ENCODE peak calls at places on chromosomes 6 and 20, in five cellular contexts. One of them, this sample, is unnamed.
A peak's percentile ranks its signal among the peaks of the same experiment; 100 is the strongest.

GRCh38 chr20:6974819-6975218 is 207.3 kb downstream of the BMP2 start:
- DNase-seq in GM12878: no peak
- DNase-seq in HepG2: no peak
- DNase-seq in K562: no peak
- DNase-seq in SK-N-SH: no peak
- DNase-seq in this sample: no peak

GRCh38 chr20:33668087-33668790 is 1.5 kb downstream of the ACTL10 start:
- DNase-seq in GM12878: no peak
- DNase-seq in HepG2: no peak
- DNase-seq in K562: peak; percentile 62
- DNase-seq in SK-N-SH: peak; percentile 92
- DNase-seq in this sample: peak; percentile 75

GRCh38 chr6:15839969-15840541 is 177.2 kb upstream of the DTNBP1 start:
- DNase-seq in GM12878: no peak
- DNase-seq in HepG2: no peak
- DNase-seq in K562: no peak
- DNase-seq in SK-N-SH: no peak
- DNase-seq in this sample: no peak

GRCh38 chr6:161917645-161918044 is 643.8 kb upstream of the AGPAT4 start:
- DNase-seq in GM12878: no peak
- DNase-seq in HepG2: no peak
- DNase-seq in K562: no peak
- DNase-seq in SK-N-SH: no peak
- DNase-seq in this sample: no peak

GRCh38 chr20:51958636-51959542 is 156.6 kb upstream of the SALL4 start:
- DNase-seq in GM12878: no peak
- DNase-seq in HepG2: no peak
- DNase-seq in K562: no peak
- DNase-seq in SK-N-SH: no peak
- DNase-seq in this sample: no peak

GRCh38 chr6:105250523-105250922 is 70.7 kb upstream of the POPDC3 start:
- DNase-seq in GM12878: no peak
- DNase-seq in HepG2: no peak
- DNase-seq in K562: no peak
- DNase-seq in SK-N-SH: no peak
- DNase-seq in this sample: no peak

GRCh38 chr20:25217161-25218108 is 21.9 kb downstream of the ENTPD6 start:
- DNase-seq in GM12878: no peak
- DNase-seq in HepG2: no peak
- DNase-seq in K562: no peak
- DNase-seq in SK-N-SH: no peak
- DNase-seq in this sample: no peak

GRCh38 chr20:35598899-35599775 is 16.5 kb upstream of the SPAG4 start:
- DNase-seq in GM12878: no peak
- DNase-seq in HepG2: no peak
- DNase-seq in K562: no peak
- DNase-seq in SK-N-SH: no peak
- DNase-seq in this sample: no peak

GRCh38 chr6:52503344-52503747 is 73.5 kb downstream of the TRAM2 start:
- DNase-seq in GM12878: no peak
- DNase-seq in HepG2: no peak
- DNase-seq in K562: peak; percentile 45
- DNase-seq in SK-N-SH: peak; percentile 55
- DNase-seq in this sample: no peak

GRCh38 chr6:156687875-156688549 is 89.2 kb upstream of the ARID1B start:
- DNase-seq in GM12878: no peak
- DNase-seq in HepG2: no peak
- DNase-seq in K562: peak; percentile 75
- DNase-seq in SK-N-SH: peak; percentile 58
- DNase-seq in this sample: no peak

GRCh38 chr20:16864958-16865357 is 116.8 kb downstream of the OTOR start:
- DNase-seq in GM12878: no peak
- DNase-seq in HepG2: no peak
- DNase-seq in K562: no peak
- DNase-seq in SK-N-SH: no peak
- DNase-seq in this sample: no peak

GRCh38 chr6:42316390-42316970 is 98.8 kb upstream of the MRPS10 start:
- DNase-seq in GM12878: peak; percentile 12
- DNase-seq in HepG2: no peak
- DNase-seq in K562: no peak
- DNase-seq in SK-N-SH: no peak
- DNase-seq in this sample: peak; percentile 87
- TF ChIP-seq REST in GM12878: no peak
- TF ChIP-seq REST in HepG2: no peak
- TF ChIP-seq REST in K562: peak; percentile 60
- TF ChIP-seq REST in SK-N-SH: no peak
- TF ChIP-seq REST in this sample: no peak

GRCh38 chr6:35063701-35064507 is 77.2 kb downstream of the TCP11 start:
- DNase-seq in GM12878: no peak
- DNase-seq in HepG2: no peak
- DNase-seq in K562: no peak
- DNase-seq in SK-N-SH: no peak
- DNase-seq in this sample: no peak
- H3K27ac ChIP-seq in GM12878: no peak overlapping the region
- H3K27ac ChIP-seq in HepG2: no peak overlapping the region
- H3K27ac ChIP-seq in K562: no peak overlapping the region
- H3K27ac ChIP-seq in SK-N-SH: no peak overlapping the region
- H3K27ac ChIP-seq in this sample: no peak overlapping the region

DNA sequence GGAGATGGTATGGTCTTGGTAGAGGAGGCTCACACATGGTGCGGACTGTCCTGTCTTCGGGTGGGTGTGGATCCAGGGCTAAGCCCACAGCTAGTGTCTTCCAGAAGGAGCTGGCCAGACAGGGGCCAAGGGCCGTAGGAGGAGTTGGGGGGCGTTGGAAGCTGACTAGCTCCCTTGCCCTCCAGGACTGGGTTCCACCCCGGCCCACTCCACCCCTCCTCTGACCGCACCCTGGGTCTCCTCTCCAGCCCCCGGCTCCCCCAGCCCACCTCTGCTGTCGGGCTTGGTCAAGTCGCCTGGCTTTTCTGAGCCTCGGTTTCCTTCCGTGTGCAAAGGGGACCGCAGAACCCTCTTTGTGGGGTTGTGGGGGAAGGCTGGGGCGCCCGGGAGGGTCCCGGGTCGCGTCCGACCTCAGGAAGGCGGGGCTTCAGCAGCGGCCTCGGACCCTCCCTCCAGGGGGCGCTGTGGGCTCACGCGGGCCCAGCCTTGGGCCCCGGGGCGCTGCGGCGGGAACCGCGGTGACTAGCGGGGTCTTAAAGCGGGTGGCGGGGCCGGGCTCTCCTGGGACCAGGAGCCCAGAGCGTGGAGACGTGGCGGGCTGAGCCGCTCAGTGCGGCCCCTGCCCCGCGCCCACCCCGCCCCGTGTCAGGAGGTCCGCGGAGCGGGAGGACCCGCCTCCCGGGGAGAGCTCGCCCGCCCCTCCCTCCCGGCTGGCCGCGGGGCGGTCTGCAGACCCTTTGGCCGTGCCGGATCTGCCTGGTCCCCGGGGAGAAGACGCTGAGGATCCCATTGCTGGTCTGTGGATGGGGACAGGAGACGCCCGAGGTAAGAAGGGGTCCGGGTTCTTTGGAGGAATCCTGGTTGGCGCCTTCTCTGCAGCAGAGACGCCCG is 5.4 kb downstream of the NPBWR2 start:
- DNase-seq in GM12878: no peak
- DNase-seq in HepG2: no peak
- DNase-seq in K562: peak; percentile 95
- DNase-seq in SK-N-SH: peak; percentile 94
- DNase-seq in this sample: no peak
- TF ChIP-seq GABPA in GM12878: no peak
- TF ChIP-seq GABPA in HepG2: no peak
- TF ChIP-seq GABPA in K562: no peak
- TF ChIP-seq GABPA in SK-N-SH: no peak
- TF ChIP-seq GABPA in this sample: no peak

DNA sequence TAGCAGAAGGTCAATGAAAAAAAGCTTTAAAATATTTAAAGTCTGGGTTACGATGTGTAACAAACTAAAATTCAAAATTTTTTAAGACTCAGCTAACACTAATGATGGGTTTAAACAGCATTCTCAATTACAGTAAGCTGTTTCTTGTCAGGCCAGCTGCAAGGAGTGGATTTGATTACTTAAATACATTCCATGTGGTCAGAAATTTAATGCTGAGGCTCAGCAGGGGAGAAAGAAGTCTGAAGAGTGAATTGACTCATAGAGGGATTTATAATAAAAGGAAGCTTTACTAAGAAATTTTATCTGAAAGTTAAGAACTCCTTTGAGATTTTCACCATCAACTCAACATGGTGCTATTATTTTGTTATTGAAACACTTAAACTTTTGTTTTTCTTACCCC is 398.6 kb downstream of the KHDRBS2 start:
- DNase-seq in GM12878: no peak
- DNase-seq in HepG2: no peak
- DNase-seq in K562: no peak
- DNase-seq in SK-N-SH: no peak
- DNase-seq in this sample: no peak
- TF ChIP-seq REST in GM12878: no peak
- TF ChIP-seq REST in HepG2: no peak
- TF ChIP-seq REST in K562: no peak
- TF ChIP-seq REST in SK-N-SH: no peak
- TF ChIP-seq REST in this sample: no peak

GRCh38 chr6:34239893-34240292 is 3.2 kb downstream of the HMGA1 start:
- DNase-seq in GM12878: no peak
- DNase-seq in HepG2: no peak
- DNase-seq in K562: peak; percentile 8
- DNase-seq in SK-N-SH: no peak
- DNase-seq in this sample: no peak
- H3K27ac ChIP-seq in GM12878: no peak overlapping the region
- H3K27ac ChIP-seq in HepG2: no peak overlapping the region
- H3K27ac ChIP-seq in K562: peak overlapping the region; percentile 98
- H3K27ac ChIP-seq in SK-N-SH: no peak overlapping the region
- H3K27ac ChIP-seq in this sample: no peak overlapping the region

DNA sequence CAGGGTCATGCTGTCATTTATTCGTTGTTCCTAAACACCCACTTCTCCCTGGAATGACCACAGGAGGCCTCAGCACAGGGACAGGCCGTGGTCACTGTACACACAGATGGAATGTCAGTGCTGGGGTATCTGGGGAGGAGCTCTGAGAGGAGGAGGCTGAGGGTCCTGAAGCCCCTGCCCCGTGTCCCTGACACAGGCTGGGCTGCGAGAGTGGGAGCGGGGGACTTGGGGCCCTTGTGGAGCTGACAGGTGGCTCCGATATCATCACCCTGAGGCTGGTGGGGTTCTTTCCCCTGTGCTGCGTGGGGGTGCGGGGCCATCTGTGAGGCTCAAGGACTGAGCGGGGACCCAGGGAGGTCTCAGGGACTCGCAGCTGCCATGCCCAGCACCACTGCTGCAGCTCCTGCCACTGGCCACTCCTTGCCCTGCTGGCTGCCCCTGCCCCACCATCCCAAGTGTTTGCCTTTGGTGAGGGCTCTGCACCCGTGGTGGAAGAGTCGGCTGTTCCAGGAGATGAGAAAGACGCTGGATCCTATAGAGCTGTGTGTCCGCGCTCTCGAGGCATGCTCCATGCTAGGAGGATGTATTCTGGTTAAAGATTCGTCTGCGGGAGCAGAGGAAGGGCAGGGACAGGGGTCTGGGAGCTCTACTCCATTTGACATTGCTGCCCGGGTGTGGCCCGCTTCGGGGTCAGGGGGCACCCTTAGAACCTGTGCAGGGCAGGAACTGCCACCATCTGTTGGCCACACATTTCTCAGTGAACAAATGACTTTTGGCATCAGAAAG is 18.9 kb downstream of the NPEPL1 start:
- DNase-seq in GM12878: no peak
- DNase-seq in HepG2: no peak
- DNase-seq in K562: no peak
- DNase-seq in SK-N-SH: peak; percentile 16
- DNase-seq in this sample: no peak
- TF ChIP-seq GABPA in GM12878: no peak
- TF ChIP-seq GABPA in HepG2: no peak
- TF ChIP-seq GABPA in K562: no peak
- TF ChIP-seq GABPA in SK-N-SH: no peak
- TF ChIP-seq GABPA in this sample: no peak

GRCh38 chr6:51300510-51300909 is 481.8 kb downstream of the TFAP2B start:
- DNase-seq in GM12878: no peak
- DNase-seq in HepG2: no peak
- DNase-seq in K562: no peak
- DNase-seq in SK-N-SH: no peak
- DNase-seq in this sample: no peak
- TF ChIP-seq REST in GM12878: no peak
- TF ChIP-seq REST in HepG2: no peak
- TF ChIP-seq REST in K562: no peak
- TF ChIP-seq REST in SK-N-SH: no peak
- TF ChIP-seq REST in this sample: no peak

GRCh38 chr6:129661478-129662405 is 48.2 kb downstream of the ARHGAP18 start:
- DNase-seq in GM12878: no peak
- DNase-seq in HepG2: peak; percentile 66
- DNase-seq in K562: no peak
- DNase-seq in SK-N-SH: no peak
- DNase-seq in this sample: no peak

GRCh38 chr6:129659590-129660345 is 50.2 kb downstream of the ARHGAP18 start:
- DNase-seq in GM12878: no peak
- DNase-seq in HepG2: no peak
- DNase-seq in K562: peak; percentile 48
- DNase-seq in SK-N-SH: no peak
- DNase-seq in this sample: no peak

GRCh38 chr6:129660346-129660676 is 49.7 kb downstream of the ARHGAP18 start:
- DNase-seq in GM12878: no peak
- DNase-seq in HepG2: no peak
- DNase-seq in K562: no peak
- DNase-seq in SK-N-SH: no peak
- DNase-seq in this sample: no peak

GRCh38 chr6:129657433-129657832 is 52.5 kb downstream of the ARHGAP18 start:
- DNase-seq in GM12878: no peak
- DNase-seq in HepG2: no peak
- DNase-seq in K562: no peak
- DNase-seq in SK-N-SH: no peak
- DNase-seq in this sample: no peak

DNA sequence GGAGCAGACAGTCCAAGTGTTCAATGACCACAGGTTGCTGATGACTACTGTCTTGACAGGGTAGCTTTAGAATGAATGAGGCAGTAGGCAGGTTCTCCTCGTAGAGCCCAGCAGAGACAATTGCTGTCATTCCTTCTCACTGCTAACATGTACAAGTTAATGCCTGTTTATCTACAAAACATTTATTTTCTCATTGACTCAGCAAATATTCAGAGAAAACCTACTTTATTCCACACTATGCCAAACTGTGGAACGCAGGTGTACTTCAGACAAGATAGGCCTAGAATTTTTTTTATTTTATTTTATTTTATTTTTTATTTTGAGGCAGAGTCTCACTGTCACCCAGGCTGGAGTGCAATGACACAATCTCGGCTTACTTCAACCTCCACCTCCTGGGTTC is 50.8 kb downstream of the ARHGAP18 start:
- DNase-seq in GM12878: no peak
- DNase-seq in HepG2: no peak
- DNase-seq in K562: no peak
- DNase-seq in SK-N-SH: no peak
- DNase-seq in this sample: no peak
- H3K27ac ChIP-seq in GM12878: peak overlapping the region; percentile 4
- H3K27ac ChIP-seq in HepG2: no peak overlapping the region
- H3K27ac ChIP-seq in K562: peak overlapping the region; percentile 73
- H3K27ac ChIP-seq in SK-N-SH: no peak overlapping the region
- H3K27ac ChIP-seq in this sample: no peak overlapping the region